ENCODE peak calls at places on chromosomes 3 and 15, in seven cellular contexts. One of them, this sample, is unnamed.

GRCh38 chr3:41740374-41740773 is 221.5 kb downstream of the ULK4 start:
- DNase-seq in IMR-90: no peak
- DNase-seq in mesenchymal stem cell: no peak
- DNase-seq in H9: no peak
- DNase-seq in neuronal stem cell: no peak
- DNase-seq in H1: no peak
- DNase-seq in trophoblast cell: no peak
- DNase-seq in this sample: no peak

GRCh38 chr3:107193114-107193513 is 184.1 kb upstream of the CCDC54 start:
- DNase-seq in IMR-90: no peak
- DNase-seq in mesenchymal stem cell: no peak
- DNase-seq in H9: no peak
- DNase-seq in neuronal stem cell: no peak
- DNase-seq in H1: no peak
- DNase-seq in trophoblast cell: no peak
- DNase-seq in this sample: no peak

GRCh38 chr3:39978293-39978692 is 168.9 kb downstream of the MYRIP start:
- DNase-seq in IMR-90: no peak
- DNase-seq in mesenchymal stem cell: no peak
- DNase-seq in H9: no peak
- DNase-seq in neuronal stem cell: no peak
- DNase-seq in H1: no peak
- DNase-seq in trophoblast cell: no peak
- DNase-seq in this sample: no peak

GRCh38 chr3:5739949-5740348 is 552.4 kb downstream of the EDEM1 start:
- DNase-seq in IMR-90: no peak
- DNase-seq in mesenchymal stem cell: no peak
- DNase-seq in H9: no peak
- DNase-seq in neuronal stem cell: no peak
- DNase-seq in H1: no peak
- DNase-seq in trophoblast cell: no peak
- DNase-seq in this sample: no peak

GRCh38 chr3:89867286-89867685 is 759.9 kb downstream of the EPHA3 start:
- DNase-seq in IMR-90: no peak
- DNase-seq in mesenchymal stem cell: no peak
- DNase-seq in H9: no peak
- DNase-seq in neuronal stem cell: no peak
- DNase-seq in H1: no peak
- DNase-seq in trophoblast cell: no peak
- DNase-seq in this sample: no peak

GRCh38 chr3:14154895-14155432 is 23.4 kb downstream of the XPC start:
- DNase-seq in IMR-90: no peak
- DNase-seq in mesenchymal stem cell: no peak
- DNase-seq in H9: peak
- DNase-seq in neuronal stem cell: no peak
- DNase-seq in H1: no peak
- DNase-seq in trophoblast cell: no peak
- DNase-seq in this sample: no peak

GRCh38 chr3:169774186-169774585 is 990 bp downstream of the MYNN start:
- DNase-seq in IMR-90: peak
- DNase-seq in mesenchymal stem cell: no peak
- DNase-seq in H9: no peak
- DNase-seq in neuronal stem cell: no peak
- DNase-seq in H1: no peak
- DNase-seq in trophoblast cell: no peak
- DNase-seq in this sample: no peak

GRCh38 chr15:95646484-95646883 is 684.0 kb upstream of the NR2F2 start:
- DNase-seq in IMR-90: no peak
- DNase-seq in mesenchymal stem cell: no peak
- DNase-seq in H9: no peak
- DNase-seq in neuronal stem cell: no peak
- DNase-seq in H1: no peak
- DNase-seq in trophoblast cell: no peak
- DNase-seq in this sample: no peak

GRCh38 chr15:58212909-58213526 is 74.8 kb downstream of the AQP9 start:
- DNase-seq in IMR-90: peak
- DNase-seq in mesenchymal stem cell: no peak
- DNase-seq in H9: no peak
- DNase-seq in neuronal stem cell: no peak
- DNase-seq in H1: no peak
- DNase-seq in trophoblast cell: no peak
- DNase-seq in this sample: no peak

GRCh38 chr3:132486086-132486485 is 68.8 kb downstream of the DNAJC13 start:
- DNase-seq in IMR-90: peak
- DNase-seq in mesenchymal stem cell: no peak
- DNase-seq in H9: no peak
- DNase-seq in neuronal stem cell: no peak
- DNase-seq in H1: no peak
- DNase-seq in trophoblast cell: no peak
- DNase-seq in this sample: no peak

GRCh38 chr3:60153221-60153999 is 1097.8 kb downstream of the FHIT start:
- DNase-seq in IMR-90: no peak
- DNase-seq in mesenchymal stem cell: no peak
- DNase-seq in H9: no peak
- DNase-seq in neuronal stem cell: no peak
- DNase-seq in H1: no peak
- DNase-seq in trophoblast cell: no peak
- DNase-seq in this sample: no peak

GRCh38 chr3:48240000-48240710 is 749 bp upstream of the ZNF589 start:
- DNase-seq in IMR-90: no peak
- DNase-seq in mesenchymal stem cell: no peak
- DNase-seq in H9: peak
- DNase-seq in neuronal stem cell: peak
- DNase-seq in H1: peak
- DNase-seq in trophoblast cell: no peak
- DNase-seq in this sample: peak

GRCh38 chr3:37863552-37863865 is 1.8 kb downstream of the CTDSPL start:
- DNase-seq in IMR-90: no peak
- DNase-seq in mesenchymal stem cell: no peak
- DNase-seq in H9: no peak
- DNase-seq in neuronal stem cell: no peak
- DNase-seq in H1: no peak
- DNase-seq in trophoblast cell: no peak
- DNase-seq in this sample: no peak

GRCh38 chr3:102144063-102144462 is 290.8 kb upstream of the ZPLD1 start:
- DNase-seq in IMR-90: no peak
- DNase-seq in mesenchymal stem cell: peak
- DNase-seq in H9: no peak
- DNase-seq in neuronal stem cell: no peak
- DNase-seq in H1: no peak
- DNase-seq in trophoblast cell: no peak
- DNase-seq in this sample: no peak

GRCh38 chr3:59290358-59290757 is 240.5 kb upstream of the CFAP20DC start:
- DNase-seq in IMR-90: no peak
- DNase-seq in mesenchymal stem cell: no peak
- DNase-seq in H9: no peak
- DNase-seq in neuronal stem cell: no peak
- DNase-seq in H1: no peak
- DNase-seq in trophoblast cell: no peak
- DNase-seq in this sample: peak

GRCh38 chr3:80244390-80244789 is 476.6 kb upstream of the ROBO1 start:
- DNase-seq in IMR-90: peak
- DNase-seq in mesenchymal stem cell: peak
- DNase-seq in H9: no peak
- DNase-seq in neuronal stem cell: no peak
- DNase-seq in H1: no peak
- DNase-seq in trophoblast cell: no peak
- DNase-seq in this sample: no peak

GRCh38 chr15:86611392-86612040 is 531.8 kb downstream of the AGBL1 start:
- DNase-seq in IMR-90: no peak
- DNase-seq in mesenchymal stem cell: peak
- DNase-seq in H9: no peak
- DNase-seq in neuronal stem cell: no peak
- DNase-seq in H1: no peak
- DNase-seq in trophoblast cell: no peak
- DNase-seq in this sample: peak

GRCh38 chr15:33278816-33279612 is 31.8 kb upstream of the RYR3 start:
- DNase-seq in IMR-90: peak
- DNase-seq in mesenchymal stem cell: peak
- DNase-seq in H9: peak
- DNase-seq in neuronal stem cell: no peak
- DNase-seq in H1: peak
- DNase-seq in trophoblast cell: peak
- DNase-seq in this sample: peak

GRCh38 chr3:155462672-155463071 is 169.2 kb upstream of the STRIT1 start:
- DNase-seq in IMR-90: no peak
- DNase-seq in mesenchymal stem cell: no peak
- DNase-seq in H9: no peak
- DNase-seq in neuronal stem cell: no peak
- DNase-seq in H1: no peak
- DNase-seq in trophoblast cell: no peak
- DNase-seq in this sample: no peak

GRCh38 chr3:111882799-111883198 is 23.7 kb downstream of the PHLDB2 start:
- DNase-seq in IMR-90: no peak
- DNase-seq in mesenchymal stem cell: no peak
- DNase-seq in H9: no peak
- DNase-seq in neuronal stem cell: no peak
- DNase-seq in H1: no peak
- DNase-seq in trophoblast cell: no peak
- DNase-seq in this sample: no peak

GRCh38 chr3:49028673-49029562 is at the start of gene IMPDH2:
- DNase-seq in IMR-90: peak
- DNase-seq in mesenchymal stem cell: peak
- DNase-seq in H9: peak
- DNase-seq in neuronal stem cell: peak
- DNase-seq in H1: peak
- DNase-seq in trophoblast cell: peak
- DNase-seq in this sample: peak

GRCh38 chr3:157532529-157533297 is 29.5 kb upstream of the VEPH1 start:
- DNase-seq in IMR-90: peak
- DNase-seq in mesenchymal stem cell: peak
- DNase-seq in H9: peak
- DNase-seq in neuronal stem cell: peak
- DNase-seq in H1: peak
- DNase-seq in trophoblast cell: peak
- DNase-seq in this sample: peak

GRCh38 chr3:125052671-125053303 is 3.0 kb downstream of the HEG1 start:
- DNase-seq in IMR-90: peak
- DNase-seq in mesenchymal stem cell: peak
- DNase-seq in H9: no peak
- DNase-seq in neuronal stem cell: no peak
- DNase-seq in H1: no peak
- DNase-seq in trophoblast cell: peak
- DNase-seq in this sample: peak

GRCh38 chr15:78341057-78341763 is 1.1 kb downstream of the CRABP1 start:
- DNase-seq in IMR-90: no peak
- DNase-seq in mesenchymal stem cell: no peak
- DNase-seq in H9: peak
- DNase-seq in neuronal stem cell: no peak
- DNase-seq in H1: no peak
- DNase-seq in trophoblast cell: no peak
- DNase-seq in this sample: peak

GRCh38 chr15:90451215-90451850 is 63.3 kb downstream of the IQGAP1 start:
- DNase-seq in IMR-90: peak
- DNase-seq in mesenchymal stem cell: peak
- DNase-seq in H9: peak
- DNase-seq in neuronal stem cell: no peak
- DNase-seq in H1: peak
- DNase-seq in trophoblast cell: no peak
- DNase-seq in this sample: peak

DNA sequence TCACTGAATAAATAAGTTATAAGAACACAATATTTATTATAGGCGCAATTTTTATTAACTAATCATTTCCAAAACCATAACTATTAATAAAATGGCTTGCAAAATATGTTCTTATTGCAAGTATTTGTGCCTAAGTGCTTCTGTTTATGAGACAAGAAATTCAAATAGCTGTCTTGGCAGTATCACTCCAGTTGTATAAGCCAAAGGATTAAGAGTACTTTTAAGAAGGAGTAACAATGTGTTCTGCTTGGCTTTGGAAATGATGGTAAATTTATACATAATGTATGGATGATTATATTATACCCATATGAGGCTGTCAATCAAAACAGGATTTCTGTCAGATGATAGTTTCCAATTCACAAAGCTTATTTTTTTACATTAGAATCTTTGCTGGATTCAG is 29.8 kb upstream of the ZNF280D start:
- DNase-seq in IMR-90: no peak
- DNase-seq in mesenchymal stem cell: no peak
- DNase-seq in H9: no peak
- DNase-seq in neuronal stem cell: no peak
- DNase-seq in H1: no peak
- DNase-seq in trophoblast cell: no peak
- DNase-seq in this sample: no peak
- H3K23ac ChIP-seq in IMR-90: no peak
- H3K23ac ChIP-seq in mesenchymal stem cell: no peak
- H3K23ac ChIP-seq in H9: no peak
- H3K23ac ChIP-seq in neuronal stem cell: no peak
- H3K23ac ChIP-seq in H1: no peak
- H3K23ac ChIP-seq in trophoblast cell: no peak
- H3K23ac ChIP-seq in this sample: no peak

DNA sequence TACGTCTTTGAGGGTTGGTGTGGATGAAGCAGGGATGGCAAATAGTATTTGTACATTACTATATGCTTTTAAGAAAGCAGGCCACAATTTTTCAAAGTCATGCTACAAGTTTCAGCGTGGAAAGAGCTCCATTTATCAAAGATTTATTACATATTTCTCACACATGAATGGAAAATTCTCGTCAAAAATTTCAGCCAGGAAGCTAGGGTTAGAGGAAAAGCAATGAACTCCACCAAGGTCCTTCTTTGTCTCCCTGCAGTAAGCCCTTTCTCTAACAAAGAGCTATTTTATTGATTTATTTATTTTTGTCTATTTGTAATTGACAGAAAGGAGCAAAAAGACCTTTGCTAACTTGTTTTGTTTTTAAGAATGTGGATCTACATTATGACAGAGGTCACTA is 7.5 kb upstream of the ZBTB20 start:
- DNase-seq in IMR-90: no peak
- DNase-seq in mesenchymal stem cell: no peak
- DNase-seq in H9: no peak
- DNase-seq in neuronal stem cell: no peak
- DNase-seq in H1: no peak
- DNase-seq in trophoblast cell: no peak
- DNase-seq in this sample: no peak
- H3K23ac ChIP-seq in IMR-90: no peak
- H3K23ac ChIP-seq in mesenchymal stem cell: no peak
- H3K23ac ChIP-seq in H9: no peak
- H3K23ac ChIP-seq in neuronal stem cell: no peak
- H3K23ac ChIP-seq in H1: no peak
- H3K23ac ChIP-seq in trophoblast cell: no peak
- H3K23ac ChIP-seq in this sample: no peak

DNA sequence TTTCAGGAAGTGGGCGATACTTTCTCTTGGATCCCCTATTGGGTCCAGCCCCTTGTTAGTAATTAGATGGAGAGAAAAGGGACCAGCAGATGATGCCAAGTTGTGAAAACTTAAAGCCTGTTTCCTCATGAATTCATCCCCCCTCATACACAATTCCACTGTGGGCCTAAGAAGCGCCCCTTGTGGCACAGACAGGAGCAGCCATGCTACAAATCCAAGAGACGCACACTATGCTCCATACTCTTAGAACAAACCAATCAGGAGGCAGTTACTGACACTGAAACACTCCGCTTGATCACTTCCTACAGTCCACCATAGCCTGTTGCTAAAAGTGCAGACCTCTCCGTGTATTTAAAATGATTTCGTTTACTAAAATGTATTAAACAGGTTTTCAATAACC is 111.3 kb upstream of the ARRDC4 start:
- DNase-seq in IMR-90: no peak
- DNase-seq in mesenchymal stem cell: no peak
- DNase-seq in H9: no peak
- DNase-seq in neuronal stem cell: no peak
- DNase-seq in H1: no peak
- DNase-seq in trophoblast cell: no peak
- DNase-seq in this sample: peak
- H3K23ac ChIP-seq in IMR-90: no peak
- H3K23ac ChIP-seq in mesenchymal stem cell: no peak
- H3K23ac ChIP-seq in H9: no peak
- H3K23ac ChIP-seq in neuronal stem cell: no peak
- H3K23ac ChIP-seq in H1: no peak
- H3K23ac ChIP-seq in trophoblast cell: no peak
- H3K23ac ChIP-seq in this sample: no peak

GRCh38 chr3:65928110-65928509 is 110.6 kb downstream of the MAGI1 start:
- DNase-seq in IMR-90: no peak
- DNase-seq in mesenchymal stem cell: no peak
- DNase-seq in H9: no peak
- DNase-seq in neuronal stem cell: no peak
- DNase-seq in H1: no peak
- DNase-seq in trophoblast cell: no peak
- DNase-seq in this sample: no peak
- H3K23ac ChIP-seq in IMR-90: no peak
- H3K23ac ChIP-seq in mesenchymal stem cell: no peak
- H3K23ac ChIP-seq in H9: no peak
- H3K23ac ChIP-seq in neuronal stem cell: no peak
- H3K23ac ChIP-seq in H1: no peak
- H3K23ac ChIP-seq in trophoblast cell: no peak
- H3K23ac ChIP-seq in this sample: no peak

This sample was measured in mesendoderm.